ENCODE peak calls at places on chromosomes 4 and X, in eight cellular contexts. D, N, T, W, U, E, Q and S are unnamed samples.

GRCh38 chr4:126568652-126569580 is 1063.8 kb upstream of the INTU start:
- DNase-seq in D (no peak), N (no peak), T (no peak), W (no peak), U (no peak), E (no peak), Q (no peak), S (no peak)

GRCh38 chrX:137354851-137355250 is 211.1 kb upstream of the ZIC3 start:
- DNase-seq in D (no peak), N (no peak), T (no peak), W (no peak), U (no peak), E (no peak), Q (no peak), S (no peak)

GRCh38 chr4:85544751-85545150 is 69.8 kb downstream of the ARHGAP24 start:
- DNase-seq in D (no peak), N (no peak), T (no peak), W (no peak), U (no peak), E (no peak), Q (no peak), S (no peak)

GRCh38 chrX:134246282-134246681 is 9.3 kb downstream of the CCDC160 start:
- DNase-seq in D (peak), N (no peak), T (no peak), W (no peak), U (no peak), E (peak), Q (no peak), S (no peak)

GRCh38 chr4:128455076-128455345 is 167.4 kb upstream of the PGRMC2 start:
- DNase-seq in D (no peak), N (no peak), T (no peak), W (no peak), U (no peak), E (no peak), Q (no peak), S (no peak)

GRCh38 chr4:65665951-65666523 is 4.3 kb downstream of the EPHA5 start:
- DNase-seq in D (no peak), N (no peak), T (no peak), W (no peak), U (no peak), E (no peak), Q (no peak), S (peak)

GRCh38 chr4:128859887-128860774 is 50.6 kb downstream of the JADE1 start:
- DNase-seq in D (no peak), N (no peak), T (no peak), W (no peak), U (no peak), E (no peak), Q (peak), S (peak)

GRCh38 chr4:93031431-93032098 is 727.8 kb downstream of the GRID2 start:
- DNase-seq in D (no peak), N (no peak), T (no peak), W (no peak), U (no peak), E (no peak), Q (peak), S (no peak)

GRCh38 chr4:7844247-7844991 is 95.2 kb downstream of the AFAP1 start:
- DNase-seq in D (peak), N (peak), T (peak), W (no peak), U (peak), E (peak), Q (peak), S (peak)

GRCh38 chr4:148740701-148741100 is 298.5 kb upstream of the NR3C2 start:
- DNase-seq in D (no peak), N (no peak), T (no peak), W (no peak), U (no peak), E (no peak), Q (no peak), S (no peak)

GRCh38 chr4:19346636-19347035 is 905.1 kb upstream of the SLIT2 start:
- DNase-seq in D (no peak), N (no peak), T (no peak), W (no peak), U (no peak), E (no peak), Q (no peak), S (no peak)

GRCh38 chr4:172377486-172378140 is 564.4 kb downstream of the GALNTL6 start:
- DNase-seq in D (no peak), N (no peak), T (no peak), W (no peak), U (no peak), E (no peak), Q (no peak), S (no peak)

GRCh38 chr4:172142331-172142738 is 329.1 kb downstream of the GALNTL6 start:
- DNase-seq in D (no peak), N (no peak), T (no peak), W (no peak), U (no peak), E (no peak), Q (peak), S (no peak)

GRCh38 chr4:6198768-6199343 is 1.5 kb downstream of the JAKMIP1 start:
- DNase-seq in D (no peak), N (peak), T (no peak), W (no peak), U (no peak), E (no peak), Q (peak), S (no peak)

GRCh38 chrX:15204130-15204751 is 65.6 kb downstream of the ASB9 start:
- DNase-seq in D (no peak), N (no peak), T (no peak), W (no peak), U (no peak), E (no peak), Q (no peak), S (no peak)

GRCh38 chr4:114582625-114583024 is 16.0 kb upstream of the UGT8 start:
- DNase-seq in D (no peak), N (no peak), T (no peak), W (no peak), U (no peak), E (no peak), Q (no peak), S (no peak)

GRCh38 chrX:18938710-18939109 is 45.2 kb downstream of the PHKA2 start:
- DNase-seq in D (no peak), N (no peak), T (no peak), W (no peak), U (no peak), E (no peak), Q (peak), S (no peak)

GRCh38 chr4:150280081-150280950 is 202.1 kb downstream of the DCLK2 start:
- DNase-seq in D (no peak), N (peak), T (no peak), W (no peak), U (no peak), E (no peak), Q (peak), S (peak)

GRCh38 chrX:76509775-76510174 is 82.3 kb downstream of the MAGEE1 start:
- DNase-seq in D (no peak), N (no peak), T (no peak), W (no peak), U (no peak), E (no peak), Q (no peak), S (no peak)

GRCh38 chrX:119067023-119067739 is 5.6 kb upstream of the CT47C1 start:
- DNase-seq in D (peak), N (peak), T (no peak), W (no peak), U (peak), E (peak), Q (peak), S (peak)

GRCh38 chr4:108536577-108536976 is 83.8 kb upstream of the RPL34 start:
- DNase-seq in D (no peak), N (no peak), T (no peak), W (no peak), U (no peak), E (no peak), Q (no peak), S (no peak)

GRCh38 chr4:155207534-155208257 is 740 bp upstream of the NPY2R start:
- DNase-seq in D (no peak), N (no peak), T (no peak), W (no peak), U (no peak), E (no peak), Q (no peak), S (no peak)

GRCh38 chr4:159504634-159505033 is 401.8 kb downstream of the RAPGEF2 start:
- DNase-seq in D (no peak), N (no peak), T (no peak), W (no peak), U (no peak), E (no peak), Q (peak), S (no peak)

GRCh38 chr4:2261110-2261852 is 628 bp downstream of the MXD4 start:
- DNase-seq in D (peak), N (peak), T (peak), W (no peak), U (peak), E (peak), Q (peak), S (no peak)

GRCh38 chrX:77493677-77494553 is 46.7 kb downstream of the FGF16 start:
- DNase-seq in D (peak), N (no peak), T (no peak), W (no peak), U (no peak), E (no peak), Q (peak), S (peak)

GRCh38 chr4:152101546-152102183 is 340.9 kb upstream of the GATB start:
- DNase-seq in D (no peak), N (no peak), T (no peak), W (no peak), U (no peak), E (no peak), Q (no peak), S (no peak)

GRCh38 chr4:6659897-6660296 is 19.4 kb downstream of the MRFAP1 start:
- DNase-seq in D (no peak), N (no peak), T (no peak), W (no peak), U (no peak), E (no peak), Q (no peak), S (no peak)

GRCh38 chrX:119236599-119237525 is 777 bp downstream of the PGRMC1 start:
- DNase-seq in D (peak), N (peak), T (no peak), W (peak), U (peak), E (peak), Q (peak), S (peak)

GRCh38 chr4:99324361-99324760 is 3.2 kb upstream of the ADH1B start:
- DNase-seq in D (no peak), N (no peak), T (no peak), W (no peak), U (no peak), E (no peak), Q (no peak), S (no peak)

GRCh38 chr4:85681194-85681803 is 206.3 kb downstream of the ARHGAP24 start:
- DNase-seq in D (peak), N (no peak), T (no peak), W (no peak), U (no peak), E (no peak), Q (peak), S (peak)

GRCh38 chr4:155419266-155419665 is 42.5 kb upstream of the MAP9 start:
- DNase-seq in D (no peak), N (no peak), T (no peak), W (no peak), U (no peak), E (no peak), Q (peak), S (no peak)

GRCh38 chr4:97892596-97893266 is 250.5 kb downstream of the STPG2 start:
- DNase-seq in D (no peak), N (no peak), T (no peak), W (no peak), U (no peak), E (no peak), Q (no peak), S (no peak)

GRCh38 chr4:6548201-6548881 is 26.6 kb upstream of the MAN2B2 start:
- DNase-seq in D (peak), N (peak), T (no peak), W (no peak), U (no peak), E (no peak), Q (peak), S (no peak)

GRCh38 chr4:2092653-2093000 is 33.5 kb downstream of the NAT8L start:
- DNase-seq in D (no peak), N (no peak), T (no peak), W (no peak), U (no peak), E (no peak), Q (no peak), S (no peak)

GRCh38 chr4:66048861-66049260 is 378.6 kb upstream of the EPHA5 start:
- DNase-seq in D (no peak), N (no peak), T (no peak), W (no peak), U (no peak), E (no peak), Q (no peak), S (peak)

GRCh38 chr4:125519376-125520171 is 204.8 kb downstream of the FAT4 start:
- DNase-seq in D (no peak), N (no peak), T (no peak), W (no peak), U (no peak), E (no peak), Q (no peak), S (no peak)

GRCh38 chrX:68710870-68711576 is 63.6 kb downstream of the STARD8 start:
- DNase-seq in D (peak), N (no peak), T (no peak), W (no peak), U (no peak), E (no peak), Q (peak), S (no peak)

GRCh38 chr4:10787365-10787764 is 102.8 kb upstream of the CLNK start:
- DNase-seq in D (no peak), N (no peak), T (no peak), W (no peak), U (no peak), E (no peak), Q (no peak), S (no peak)

GRCh38 chr4:58456727-58457384 is 1346.7 kb upstream of the IGFBP7 start:
- DNase-seq in D (no peak), N (no peak), T (no peak), W (no peak), U (no peak), E (no peak), Q (no peak), S (no peak)

GRCh38 chr4:128308986-128309385 is 21.4 kb upstream of the PGRMC2 start:
- DNase-seq in D (no peak), N (no peak), T (no peak), W (no peak), U (no peak), E (no peak), Q (no peak), S (no peak)